ENCODE peak calls at places on chromosome 13, in seven cellular contexts. O, N, T, G, H, W and S are unnamed samples.
A peak's percentile ranks its signal among the peaks of the same experiment; 100 is the strongest.

GRCh38 chr13:114099191-114099590 is 33.2 kb downstream of the RASA3 start:
- DNase-seq in O (no peak), N (peak; percentile 76), T (peak; percentile 13), G (peak; percentile 91), H (peak; percentile 52), W (peak; percentile 45), S (no peak)

GRCh38 chr13:37878921-37879320 is 9.3 kb upstream of the TRPC4 start:
- DNase-seq in O (no peak), N (no peak), T (no peak), G (no peak), H (no peak), W (no peak), S (no peak)

GRCh38 chr13:74550039-74550438 is 415.8 kb upstream of the KLF12 start:
- DNase-seq in O (no peak), N (no peak), T (no peak), G (no peak), H (no peak), W (no peak), S (peak; percentile 53)

GRCh38 chr13:87872813-87873212 is 201.6 kb downstream of the SLITRK5 start:
- DNase-seq in O (no peak), N (no peak), T (no peak), G (no peak), H (no peak), W (no peak), S (no peak)

GRCh38 chr13:40946485-40946884 is 72.6 kb downstream of the ELF1 start:
- DNase-seq in O (no peak), N (no peak), T (no peak), G (no peak), H (no peak), W (no peak), S (no peak)

GRCh38 chr13:71964491-71965108 is 97.6 kb upstream of the DACH1 start:
- DNase-seq in O (no peak), N (no peak), T (no peak), G (no peak), H (no peak), W (no peak), S (no peak)

GRCh38 chr13:44359983-44360375 is 13.6 kb upstream of the SERP2 start:
- DNase-seq in O (no peak), N (no peak), T (no peak), G (no peak), H (no peak), W (peak; percentile 33), S (no peak)

GRCh38 chr13:113927661-113928581 is 46.0 kb downstream of the C13orf46 start:
- DNase-seq in O (no peak), N (no peak), T (no peak), G (no peak), H (no peak), W (no peak), S (no peak)

GRCh38 chr13:21218351-21219043 is 42.0 kb downstream of the MRPL57 start:
- DNase-seq in O (peak; percentile 68), N (no peak), T (no peak), G (no peak), H (no peak), W (no peak), S (no peak)

GRCh38 chr13:112603641-112604220 is 15.8 kb upstream of the TUBGCP3 start:
- DNase-seq in O (no peak), N (no peak), T (no peak), G (no peak), H (no peak), W (no peak), S (no peak)

GRCh38 chr13:110345701-110346100 is 38.6 kb downstream of the COL4A2 start:
- DNase-seq in O (no peak), N (no peak), T (no peak), G (no peak), H (no peak), W (no peak), S (no peak)
- TF ChIP-seq REST in O (no peak), N (no peak), T (no peak), G (no peak), H (no peak), W (no peak), S (no peak)

GRCh38 chr13:23965346-23965745 is 68.0 kb upstream of the C1QTNF9B start:
- DNase-seq in O (no peak), N (no peak), T (no peak), G (no peak), H (no peak), W (no peak), S (no peak)

GRCh38 chr13:23969672-23970071 is 72.4 kb upstream of the C1QTNF9B start:
- DNase-seq in O (no peak), N (peak; percentile 53), T (peak; percentile 49), G (no peak), H (no peak), W (no peak), S (no peak)

GRCh38 chr13:23963947-23964346 is 66.6 kb upstream of the C1QTNF9B start:
- DNase-seq in O (no peak), N (no peak), T (no peak), G (no peak), H (no peak), W (no peak), S (no peak)

GRCh38 chr13:23966221-23966690 is 69.0 kb upstream of the C1QTNF9B start:
- DNase-seq in O (no peak), N (no peak), T (no peak), G (no peak), H (no peak), W (no peak), S (no peak)

GRCh38 chr13:23966691-23967615 is 69.7 kb upstream of the C1QTNF9B start:
- DNase-seq in O (peak; percentile 51), N (no peak), T (no peak), G (no peak), H (no peak), W (no peak), S (no peak)
- H3K4me2 ChIP-seq in O (peak overlapping the region; percentile 85), N (no peak overlapping the region), T (no peak overlapping the region), G (peak overlapping the region; percentile 20), H (no peak overlapping the region), W (no peak overlapping the region), S (no peak overlapping the region)

GRCh38 chr13:59086147-59086546 is 1077.6 kb downstream of the DIAPH3 start:
- DNase-seq in O (no peak), N (no peak), T (no peak), G (no peak), H (no peak), W (no peak), S (no peak)
- TF ChIP-seq REST in O (no peak), N (no peak), T (no peak), G (no peak), H (no peak), W (no peak), S (no peak)

GRCh38 chr13:69618393-69618792 is 489.2 kb upstream of the ATXN8OS start:
- DNase-seq in O (no peak), N (no peak), T (no peak), G (no peak), H (no peak), W (no peak), S (no peak)
- H3K4me2 ChIP-seq in O (no peak overlapping the region), N (no peak overlapping the region), T (no peak overlapping the region), G (no peak overlapping the region), H (no peak overlapping the region), W (no peak overlapping the region), S (no peak overlapping the region)